ENCODE peak calls at places on chromosomes 4 and X, in five cellular contexts. F is M059J, I is breast epithelium, V is hippocampal formation, X is GM20000. C is an unnamed sample.

GRCh38 chr4:60682901-60683300 is 517.2 kb upstream of the ADGRL3 start:
- DNase-seq in F (no peak), V (no peak), I (no peak), X (no peak), C (no peak)

GRCh38 chrX:46577116-46578005 is 3.8 kb downstream of the CHST7 start:
- DNase-seq in X (no peak), I (no peak), F (peak), V (no peak), C (no peak)

GRCh38 chrX:44071070-44071645 is 98.0 kb upstream of the NDP start:
- DNase-seq in X (no peak), F (peak), V (no peak), I (no peak), C (no peak)

GRCh38 chr4:23242962-23243361 is 550.2 kb downstream of the GBA3 start:
- DNase-seq in X (no peak), V (no peak), F (no peak), I (no peak), C (no peak)

GRCh38 chr4:141759796-141760425 is 123.5 kb downstream of the IL15 start:
- DNase-seq in I (no peak), V (no peak), X (no peak), F (peak), C (no peak)

GRCh38 chrX:12447448-12448154 is 309.3 kb downstream of the FRMPD4 start:
- DNase-seq in F (peak), I (no peak), X (no peak), V (no peak), C (no peak)

GRCh38 chrX:136183917-136184316 is 36.6 kb downstream of the FHL1 start:
- DNase-seq in V (no peak), F (no peak), I (no peak), X (no peak), C (no peak)

GRCh38 chrX:55593296-55593695 is 29.9 kb upstream of the FOXR2 start:
- DNase-seq in F (no peak), I (no peak), X (no peak), V (no peak), C (no peak)

GRCh38 chr4:173490817-173491518 is 39.1 kb downstream of the HAND2 start:
- DNase-seq in X (no peak), V (no peak), F (peak), I (no peak), C (no peak)

GRCh38 chr4:177242651-177243296 is 66.9 kb upstream of the NEIL3 start:
- DNase-seq in F (no peak), X (no peak), V (no peak), I (no peak), C (no peak)

GRCh38 chr4:55543858-55544257 is 2.9 kb downstream of the CLOCK start:
- DNase-seq in X (no peak), I (no peak), F (no peak), V (no peak), C (no peak)

GRCh38 chrX:2546496-2546895 is 45.7 kb upstream of the DHRSX start:
- DNase-seq in V (no peak), I (no peak), F (no peak), X (no peak), C (no peak)

GRCh38 chrX:139776614-139777013 is 68.6 kb upstream of the MCF2 start:
- DNase-seq in F (no peak), I (no peak), V (no peak), X (no peak), C (no peak)

GRCh38 chr4:83362492-83363329 is 28.1 kb upstream of the HPSE start:
- DNase-seq in I (no peak), V (no peak), X (no peak), F (peak), C (no peak)

GRCh38 chrX:46582325-46582724 is 8.8 kb downstream of the CHST7 start:
- DNase-seq in F (peak), I (no peak), X (no peak), V (no peak), C (no peak)

GRCh38 chr4:124934921-124935320 is 222.4 kb upstream of the ANKRD50 start:
- DNase-seq in F (no peak), I (no peak), X (no peak), V (no peak), C (no peak)

GRCh38 chr4:2909583-2909982 is 53.6 kb downstream of the NOP14 start:
- DNase-seq in I (no peak), X (no peak), V (no peak), F (no peak), C (no peak)

GRCh38 chr4:48725414-48725813 is 54.7 kb downstream of the FRYL start:
- DNase-seq in F (no peak), X (no peak), V (peak), I (no peak), C (peak)

GRCh38 chr4:20506827-20507226 is 193.4 kb upstream of the PACRGL start:
- DNase-seq in X (no peak), I (no peak), V (no peak), F (peak), C (no peak)

GRCh38 chr4:181550381-181550780 is 692.8 kb upstream of the TENM3 start:
- DNase-seq in F (peak), X (no peak), V (no peak), I (no peak), C (no peak)

GRCh38 chr4:19694829-19695228 is 556.9 kb upstream of the SLIT2 start:
- DNase-seq in F (no peak), I (no peak), V (no peak), X (no peak), C (peak)

GRCh38 chr4:169275180-169275579 is 4.4 kb upstream of the SH3RF1 start:
- DNase-seq in F (no peak), I (no peak), V (no peak), X (no peak), C (no peak)

GRCh38 chr4:117983541-117984451 is 50.5 kb upstream of the NDST3 start:
- DNase-seq in I (no peak), F (peak), X (no peak), V (no peak), C (no peak)

GRCh38 chrX:78517124-78517523 is 142.0 kb downstream of the RTL3 start:
- DNase-seq in V (no peak), F (peak), I (no peak), X (peak), C (no peak)

GRCh38 chrX:47796433-47796906 is 40.2 kb upstream of the ZNF81 start:
- DNase-seq in X (no peak), V (no peak), I (no peak), F (peak), C (no peak)

GRCh38 chr4:48118081-48118480 is 16.0 kb downstream of the TXK start:
- DNase-seq in F (no peak), V (no peak), I (no peak), X (no peak), C (no peak)

GRCh38 chr4:82431026-82431745 is 796 bp downstream of the ENOPH1 start:
- DNase-seq in V (no peak), X (peak), I (peak), F (no peak), C (peak)

GRCh38 chrX:66012094-66012534 is 27.8 kb downstream of the VSIG4 start:
- DNase-seq in X (no peak), V (no peak), F (no peak), I (no peak), C (no peak)